ENCODE peak calls at places on chromosome 18, in seven cellular contexts. R is astrocyte, I is heart right ventricle, P is endothelial cell, E is PC-9, W is brain microvascular endothelial cell, C is GM13976. L is an unnamed sample.
A peak's percentile ranks its signal among the peaks of the same experiment; 100 is the strongest.

GRCh38 chr18:76445275-76445674 is 49.8 kb downstream of the ZNF516 start:
- DNase-seq in I (no peak), P (no peak), R (peak; percentile 92), E (peak; percentile 40), W (peak; percentile 80), C (no peak), L (peak; percentile 26)

GRCh38 chr18:43563780-43564179 is 286.5 kb upstream of the SYT4 start:
- DNase-seq in W (peak; percentile 53), I (no peak), E (no peak), C (no peak), R (peak; percentile 10), P (peak; percentile 52), L (peak; percentile 51)

GRCh38 chr18:45863469-45863868 is 38.0 kb downstream of the SIGLEC15 start:
- DNase-seq in P (no peak), I (no peak), R (no peak), C (no peak), W (no peak), E (no peak), L (no peak)

GRCh38 chr18:48479531-48479930 is 59.3 kb upstream of the CTIF start:
- DNase-seq in E (no peak), C (no peak), I (no peak), P (no peak), W (no peak), R (no peak), L (no peak)

GRCh38 chr18:33466822-33467221 is 26.3 kb upstream of the CCDC178 start:
- DNase-seq in C (no peak), P (no peak), W (no peak), E (no peak), I (no peak), R (no peak), L (no peak)

GRCh38 chr18:2846241-2846637 is 567 bp upstream of the EMILIN2 start:
- DNase-seq in I (no peak), C (peak; percentile 63), R (no peak), W (peak; percentile 10), E (no peak), P (no peak), L (no peak)

GRCh38 chr18:26052497-26052896 is 37.9 kb downstream of the SS18 start:
- DNase-seq in E (no peak), R (no peak), W (peak; percentile 5), I (no peak), C (no peak), P (no peak), L (no peak)

GRCh38 chr18:23943104-23943503 is 71.5 kb upstream of the TTC39C start:
- DNase-seq in W (no peak), P (no peak), C (peak; percentile 77), E (no peak), I (no peak), R (no peak), L (no peak)

GRCh38 chr18:26792661-26793060 is 72.8 kb downstream of the AQP4 start:
- DNase-seq in E (no peak), P (no peak), W (peak; percentile 77), I (no peak), C (no peak), R (peak; percentile 77), L (no peak)

GRCh38 chr18:24078391-24078790 is 60.5 kb upstream of the CABYR start:
- DNase-seq in P (no peak), C (no peak), I (no peak), E (no peak), W (no peak), R (no peak), L (no peak)

GRCh38 chr18:3554811-3555427 is 104.9 kb downstream of the TGIF1 start:
- DNase-seq in W (no peak), P (no peak), E (no peak), I (no peak), C (no peak), R (no peak), L (no peak)

GRCh38 chr18:36128907-36129299 is 237 bp downstream of the SLC39A6 start:
- DNase-seq in W (no peak), C (no peak), I (no peak), E (no peak), R (no peak), P (no peak), L (peak; percentile 28)

GRCh38 chr18:8780227-8780626 is 74.9 kb downstream of the MTCL1 start:
- DNase-seq in E (no peak), P (no peak), R (no peak), C (no peak), W (no peak), I (no peak), L (no peak)

GRCh38 chr18:8783335-8783993 is 78.1 kb downstream of the MTCL1 start:
- DNase-seq in W (no peak), E (no peak), C (no peak), I (no peak), R (no peak), P (no peak), L (no peak)

GRCh38 chr18:8779251-8779650 is 73.9 kb downstream of the MTCL1 start:
- DNase-seq in C (no peak), W (no peak), P (no peak), R (no peak), I (no peak), E (no peak), L (no peak)

GRCh38 chr18:8783994-8784530 is 78.7 kb downstream of the MTCL1 start:
- DNase-seq in I (no peak), E (no peak), P (no peak), C (no peak), R (no peak), W (no peak), L (no peak)

GRCh38 chr18:8781671-8782070 is 76.3 kb downstream of the MTCL1 start:
- DNase-seq in E (no peak), I (no peak), P (no peak), R (no peak), W (no peak), C (no peak), L (no peak)
- TF ChIP-seq CTCF in E (no peak), I (no peak), P (no peak), R (no peak), W (no peak), C (no peak), L (no peak)

GRCh38 chr18:58231930-58232329 is 187.9 kb downstream of the NEDD4L start:
- DNase-seq in P (no peak), E (no peak), R (no peak), W (no peak), I (no peak), C (no peak), L (peak; percentile 41)
- TF ChIP-seq CTCF in P (no peak), E (no peak), R (peak; percentile 16), W (peak; percentile 58), I (peak; percentile 61), C (no peak), L (no peak)

GRCh38 chr18:49893036-49893435 is 79.7 kb upstream of the ACAA2 start:
- DNase-seq in E (no peak), I (no peak), R (no peak), P (no peak), W (no peak), C (no peak), L (no peak)

GRCh38 chr18:49892148-49892924 is 79.0 kb upstream of the ACAA2 start:
- DNase-seq in P (no peak), W (no peak), I (no peak), C (no peak), E (peak; percentile 71), R (peak; percentile 62), L (no peak)

GRCh38 chr18:49890041-49890440 is 76.7 kb upstream of the ACAA2 start:
- DNase-seq in C (no peak), W (no peak), E (no peak), R (no peak), P (no peak), I (no peak), L (no peak)

GRCh38 chr18:49898421-49898820 is 85.1 kb upstream of the ACAA2 start:
- DNase-seq in W (peak; percentile 82), P (peak; percentile 66), I (no peak), R (peak; percentile 57), C (peak; percentile 61), E (no peak), L (peak; percentile 29)

GRCh38 chr18:49894827-49895226 is 81.5 kb upstream of the ACAA2 start:
- DNase-seq in R (no peak), E (no peak), P (no peak), I (no peak), C (no peak), W (no peak), L (no peak)
- TF ChIP-seq CTCF in R (no peak), E (no peak), P (no peak), I (no peak), C (no peak), W (no peak), L (no peak)

DNA sequence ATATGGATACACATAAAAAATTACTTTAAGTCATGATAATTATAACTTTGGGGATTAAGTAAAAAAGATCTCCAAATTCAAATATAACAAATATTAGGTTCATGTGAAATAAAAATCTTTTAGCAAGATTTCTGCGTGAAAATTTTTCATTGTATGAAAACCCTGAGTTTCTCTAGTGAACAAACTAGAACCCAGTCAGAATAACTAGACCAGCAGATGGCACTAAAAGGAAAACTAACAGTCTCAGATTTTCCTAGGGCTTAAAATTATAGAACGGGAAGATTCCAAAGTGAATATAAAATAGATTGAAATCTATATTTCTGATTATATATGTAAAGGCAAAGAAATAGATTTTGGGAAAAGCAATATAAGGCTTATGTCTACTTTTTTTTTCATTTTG is 43.3 kb downstream of the TMEM200C start:
- DNase-seq in I (no peak), R (no peak), P (no peak), E (no peak), C (no peak), W (no peak), L (no peak)
- TF ChIP-seq CTCF in I (peak; percentile 36), R (no peak), P (no peak), E (no peak), C (no peak), W (no peak), L (no peak)

GRCh38 chr18:58980991-58981390 is 116.3 kb downstream of the ZNF532 start:
- DNase-seq in R (no peak), C (no peak), P (no peak), E (no peak), W (no peak), I (no peak), L (no peak)
- TF ChIP-seq CTCF in R (no peak), C (no peak), P (no peak), E (no peak), W (no peak), I (no peak), L (no peak)

DNA sequence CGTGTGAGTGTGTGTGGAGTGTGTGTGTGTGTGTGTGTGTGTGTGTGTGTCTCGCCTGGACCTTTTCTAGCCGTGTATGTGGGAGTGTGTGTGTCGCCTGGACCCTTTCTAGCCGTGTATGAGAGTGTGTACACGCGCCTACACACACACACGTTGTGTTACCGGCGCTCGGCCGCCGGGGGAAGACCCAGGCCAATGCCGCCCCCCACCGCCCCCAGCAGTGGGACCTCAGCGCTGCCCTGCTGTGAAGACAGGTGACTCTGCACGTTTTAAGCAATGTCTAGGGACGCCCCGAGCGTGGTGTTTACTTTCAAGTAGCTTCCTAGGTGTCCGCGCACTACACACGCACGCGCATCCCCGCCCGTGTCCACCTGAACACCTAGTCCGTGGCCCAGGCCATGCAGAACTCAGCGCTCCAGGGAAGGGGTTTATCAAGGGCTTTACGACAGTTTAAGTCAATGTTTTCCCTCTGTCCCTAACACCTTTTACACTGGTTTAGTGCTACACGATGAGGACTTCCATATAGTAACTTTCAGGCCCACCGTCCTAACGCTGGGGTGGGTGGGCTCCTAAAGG is 1.2 kb upstream of the BCL2 start:
- DNase-seq in C (peak; percentile 63), P (peak; percentile 39), R (peak; percentile 49), I (peak; percentile 34), W (no peak), E (no peak), L (peak; percentile 40)
- TF ChIP-seq CTCF in C (no peak), P (no peak), R (no peak), I (no peak), W (peak; percentile 23), E (no peak), L (no peak)